ENCODE peak calls at places on chromosome 16, in five cellular contexts. L is coronary artery; A is CD8-positive, alpha-beta T cell; C is kidney epithelial cell; E is heart left ventricle. P is an unnamed sample.
A peak's percentile ranks its signal among the peaks of the same experiment; 100 is the strongest.

GRCh38 chr16:11301645-11302513 is 20.7 kb upstream of the PRM1 start:
- DNase-seq in L (no peak), A (no peak), C (no peak), E (no peak), P (no peak)

GRCh38 chr16:48608452-48608851 is 1.5 kb downstream of the N4BP1 start:
- DNase-seq in L (no peak), A (no peak), C (no peak), E (no peak), P (no peak)

GRCh38 chr16:2973081-2973480 is 3.9 kb downstream of the PAQR4 start:
- DNase-seq in L (no peak), A (no peak), C (no peak), E (no peak), P (no peak)

GRCh38 chr16:67988675-67989074 is 8.4 kb upstream of the DPEP3 start:
- DNase-seq in L (no peak), A (no peak), C (no peak), E (no peak), P (no peak)

GRCh38 chr16:57175896-57176295 is 9.9 kb downstream of the PSME3IP1 start:
- DNase-seq in L (no peak), A (no peak), C (no peak), E (no peak), P (no peak)

GRCh38 chr16:58548378-58548777 is 33.1 kb downstream of the SETD6 start:
- DNase-seq in L (no peak), A (no peak), C (no peak), E (no peak), P (no peak)

GRCh38 chr16:80158766-80159165 is 382.0 kb upstream of the DYNLRB2 start:
- DNase-seq in L (no peak), A (no peak), C (peak; percentile 53), E (no peak), P (no peak)

GRCh38 chr16:11155284-11155806 is 100.7 kb downstream of the SOCS1 start:
- DNase-seq in L (no peak), A (no peak), C (no peak), E (no peak), P (no peak)

GRCh38 chr16:4936181-4936990 is 562 bp downstream of the PPL start:
- DNase-seq in L (no peak), A (no peak), C (no peak), E (no peak), P (peak; percentile 69)

GRCh38 chr16:49890876-49891275 is 35.0 kb upstream of the ZNF423 start:
- DNase-seq in L (no peak), A (no peak), C (no peak), E (no peak), P (no peak)

GRCh38 chr16:70740919-70741778 is 55.3 kb upstream of the MTSS2 start:
- DNase-seq in L (no peak), A (no peak), C (no peak), E (no peak), P (no peak)

GRCh38 chr16:593406-593805 is 3.5 kb downstream of the RAB40C start:
- DNase-seq in L (no peak), A (no peak), C (no peak), E (no peak), P (no peak)

GRCh38 chr16:12002447-12003006 is 26.0 kb downstream of the SNX29 start:
- DNase-seq in L (no peak), A (no peak), C (no peak), E (no peak), P (no peak)

GRCh38 chr16:83686726-83687125 is 121.1 kb upstream of the HSBP1 start:
- DNase-seq in L (no peak), A (no peak), C (no peak), E (no peak), P (no peak)

GRCh38 chr16:4142268-4142667 is 26.0 kb upstream of the ADCY9 start:
- DNase-seq in L (no peak), A (no peak), C (no peak), E (no peak), P (no peak)

GRCh38 chr16:24834459-24835335 is 11.1 kb upstream of the SLC5A11 start:
- DNase-seq in L (no peak), A (no peak), C (no peak), E (no peak), P (no peak)

GRCh38 chr16:9008335-9009260 is 44.9 kb upstream of the USP7 start:
- DNase-seq in L (peak; percentile 80), A (peak; percentile 55), C (peak; percentile 9), E (peak; percentile 71), P (peak; percentile 70)

GRCh38 chr16:85878875-85879274 is 20.1 kb upstream of the IRF8 start:
- DNase-seq in L (no peak), A (no peak), C (peak; percentile 75), E (no peak), P (no peak)

GRCh38 chr16:53434436-53435065 is at the start of gene RBL2:
- DNase-seq in L (peak; percentile 89), A (peak; percentile 74), C (no peak), E (peak; percentile 48), P (peak; percentile 57)

GRCh38 chr16:49492090-49492801 is 118.6 kb downstream of the C16orf78 start:
- DNase-seq in L (no peak), A (peak; percentile 28), C (no peak), E (peak; percentile 43), P (peak; percentile 62)

GRCh38 chr16:20853981-20854620 is 46.1 kb downstream of the DCUN1D3 start:
- DNase-seq in L (no peak), A (no peak), C (no peak), E (no peak), P (no peak)

GRCh38 chr16:59973966-59974365 is 1239.8 kb upstream of the GOT2 start:
- DNase-seq in L (no peak), A (no peak), C (no peak), E (no peak), P (no peak)

GRCh38 chr16:3953728-3954410 is 73.4 kb upstream of the CREBBP start:
- DNase-seq in L (no peak), A (no peak), C (no peak), E (no peak), P (no peak)

GRCh38 chr16:19898924-19899604 is 14.4 kb upstream of the GPRC5B start:
- DNase-seq in L (no peak), A (no peak), C (no peak), E (no peak), P (peak; percentile 29)

GRCh38 chr16:30986129-30986991 is 1.4 kb downstream of the HSD3B7 start:
- DNase-seq in L (no peak), A (no peak), C (no peak), E (no peak), P (no peak)

GRCh38 chr16:24737916-24738594 is 8.6 kb downstream of the TNRC6A start:
- DNase-seq in L (no peak), A (no peak), C (no peak), E (no peak), P (no peak)

GRCh38 chr16:75931043-75931442 is 204.8 kb upstream of the CPHXL start:
- DNase-seq in L (no peak), A (no peak), C (peak; percentile 9), E (no peak), P (no peak)

GRCh38 chr16:14051110-14051729 is 19.9 kb upstream of the MRTFB start:
- DNase-seq in L (no peak), A (no peak), C (no peak), E (no peak), P (no peak)

GRCh38 chr16:75919664-75920063 is 193.4 kb upstream of the CPHXL start:
- DNase-seq in L (no peak), A (no peak), C (no peak), E (no peak), P (no peak)

GRCh38 chr16:64507240-64508024 is 614.4 kb downstream of the CDH11 start:
- DNase-seq in L (no peak), A (no peak), C (no peak), E (no peak), P (no peak)

GRCh38 chr16:88805887-88806393 is 2.4 kb downstream of the CDT1 start:
- DNase-seq in L (no peak), A (no peak), C (no peak), E (no peak), P (no peak)

GRCh38 chr16:81987706-81988105 is 23.6 kb downstream of the SDR42E1 start:
- DNase-seq in L (no peak), A (no peak), C (no peak), E (no peak), P (no peak)
- TF ChIP-seq CTCF in L (no peak), A (no peak), C (no peak), E (no peak), P (no peak)

GRCh38 chr16:72821551-72821950 is 226.4 kb downstream of the ZFHX3 start:
- DNase-seq in L (no peak), A (no peak), C (no peak), E (no peak), P (no peak)

GRCh38 chr16:72814226-72814625 is 233.7 kb downstream of the ZFHX3 start:
- DNase-seq in L (no peak), A (no peak), C (peak; percentile 38), E (no peak), P (no peak)

GRCh38 chr16:72819345-72819744 is 228.6 kb downstream of the ZFHX3 start:
- DNase-seq in L (no peak), A (no peak), C (peak; percentile 80), E (no peak), P (no peak)

GRCh38 chr16:72815348-72816318 is 232.3 kb downstream of the ZFHX3 start:
- DNase-seq in L (no peak), A (no peak), C (no peak), E (no peak), P (no peak)

GRCh38 chr16:72818286-72818845 is 229.6 kb downstream of the ZFHX3 start:
- DNase-seq in L (no peak), A (no peak), C (no peak), E (no peak), P (no peak)
- TF ChIP-seq CTCF in L (no peak), A (no peak), C (peak; percentile 33), E (no peak), P (peak; percentile 42)

DNA sequence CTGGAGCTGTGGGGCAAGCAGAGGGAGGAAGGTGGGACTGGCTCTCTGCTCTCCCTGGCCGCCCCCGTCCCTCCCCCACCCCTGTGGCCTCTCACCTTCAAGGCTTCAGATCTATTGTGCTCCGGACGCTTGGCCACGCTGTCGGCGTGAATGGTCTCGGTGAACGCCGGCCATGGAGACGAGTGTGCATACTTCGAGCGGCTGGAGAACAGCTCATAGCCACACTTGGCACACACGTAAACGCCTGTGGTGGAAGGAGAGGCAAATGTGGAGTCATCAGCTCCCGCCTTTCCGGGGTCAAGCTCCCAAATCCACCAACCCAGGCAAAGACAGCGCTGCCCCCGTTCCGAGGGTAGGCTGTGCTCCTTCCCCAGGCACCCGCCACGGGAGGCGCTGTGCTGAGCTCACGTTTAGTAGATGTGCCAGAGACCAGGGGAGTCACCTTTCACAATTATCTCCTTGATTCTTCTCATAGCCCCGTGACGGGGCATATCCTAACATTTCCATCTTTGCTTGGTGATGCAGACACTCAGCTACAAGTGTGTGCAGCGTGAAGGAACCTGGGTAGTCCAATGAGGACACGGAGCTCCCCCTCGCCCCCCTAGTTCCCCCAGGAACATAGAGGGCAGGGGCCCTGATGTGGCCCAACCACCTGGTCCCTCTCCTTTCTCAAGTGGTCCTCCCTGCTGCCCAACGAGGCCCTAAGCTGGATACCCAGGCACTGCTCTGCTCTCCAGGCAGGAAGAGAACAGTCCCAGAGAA is 1.7 kb downstream of the MSRB1 start:
- DNase-seq in L (no peak), A (no peak), C (no peak), E (no peak), P (no peak)
- TF ChIP-seq CTCF in L (no peak), A (no peak), C (peak; percentile 32), E (no peak), P (peak; percentile 17)

DNA sequence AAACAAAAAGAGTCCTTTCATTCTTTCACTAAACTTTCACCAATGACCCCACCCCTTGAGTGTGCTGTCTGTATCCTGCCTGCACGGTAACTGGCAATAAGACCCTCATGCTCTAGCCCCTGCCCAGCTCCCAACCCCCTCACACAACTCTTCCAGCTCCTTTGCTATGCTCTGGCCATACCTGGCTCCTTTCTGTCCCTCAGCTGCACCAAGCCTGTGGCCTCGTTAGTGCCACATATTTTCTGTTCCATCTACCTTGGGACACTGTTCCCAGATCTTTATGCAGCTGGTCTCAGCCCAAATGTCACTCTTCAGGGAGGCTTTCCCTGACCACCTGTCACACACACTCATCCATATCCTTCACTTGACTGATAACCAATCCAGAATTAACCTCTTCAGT is 47.3 kb downstream of the C16orf82 start:
- DNase-seq in L (no peak), A (no peak), C (no peak), E (no peak), P (no peak)
- TF ChIP-seq CTCF in L (no peak), A (no peak), C (no peak), E (no peak), P (no peak)

P was measured in progenitor cell of endocrine pancreas.